ENCODE peak calls at places on chromosome 12, in five cellular contexts. T, R, Y, P and K are unnamed samples.

GRCh38 chr12:6084261-6084968 is 40.1 kb downstream of the VWF start:
- DNase-seq in T (no peak), R (no peak), Y (peak), P (no peak), K (peak)

GRCh38 chr12:8065991-8066594 is at the start of gene C3AR1:
- DNase-seq in T (no peak), R (no peak), Y (no peak), P (peak), K (peak)

GRCh38 chr12:1384910-1385309 is 209.5 kb downstream of the FBXL14 start:
- DNase-seq in T (no peak), R (no peak), Y (no peak), P (no peak), K (no peak)

GRCh38 chr12:132429122-132429931 is 60.6 kb upstream of the FBRSL1 start:
- DNase-seq in T (no peak), R (no peak), Y (peak), P (no peak), K (no peak)

GRCh38 chr12:64946132-64946829 is 121.8 kb downstream of the TBC1D30 start:
- DNase-seq in T (no peak), R (no peak), Y (no peak), P (no peak), K (no peak)

GRCh38 chr12:104957388-104958008 is 592 bp downstream of the SLC41A2 start:
- DNase-seq in T (no peak), R (no peak), Y (no peak), P (no peak), K (no peak)

GRCh38 chr12:110317921-110318320 is 36.9 kb downstream of the ATP2A2 start:
- DNase-seq in T (no peak), R (no peak), Y (no peak), P (no peak), K (no peak)

GRCh38 chr12:8913702-8914032 is 642 bp upstream of the PHC1 start:
- DNase-seq in T (no peak), R (no peak), Y (no peak), P (no peak), K (no peak)

GRCh38 chr12:6273931-6274687 is 36.4 kb upstream of the PLEKHG6 start:
- DNase-seq in T (no peak), R (no peak), Y (no peak), P (no peak), K (peak)

GRCh38 chr12:32454075-32454474 is 54.7 kb downstream of the FGD4 start:
- DNase-seq in T (no peak), R (no peak), Y (no peak), P (no peak), K (peak)

GRCh38 chr12:12803186-12803585 is 10.0 kb upstream of the DDX47 start:
- DNase-seq in T (peak), R (no peak), Y (no peak), P (peak), K (peak)

GRCh38 chr12:49644620-49644994 is 21.2 kb downstream of the PRPF40B start:
- DNase-seq in T (no peak), R (peak), Y (peak), P (peak), K (peak)

GRCh38 chr12:9669019-9669326 is 540 bp upstream of the CLEC2D start:
- DNase-seq in T (no peak), R (no peak), Y (no peak), P (no peak), K (no peak)

GRCh38 chr12:48078901-48079300 is 27.0 kb downstream of the SENP1 start:
- DNase-seq in T (no peak), R (no peak), Y (no peak), P (no peak), K (no peak)

GRCh38 chr12:12671850-12672660 is 23.9 kb downstream of the GPR19 start:
- DNase-seq in T (no peak), R (no peak), Y (no peak), P (no peak), K (peak)

GRCh38 chr12:79674629-79675028 is 16.1 kb downstream of the PAWR start:
- DNase-seq in T (no peak), R (no peak), Y (no peak), P (no peak), K (no peak)

GRCh38 chr12:67698711-67699603 is 50.4 kb downstream of the DYRK2 start:
- DNase-seq in T (no peak), R (no peak), Y (no peak), P (peak), K (no peak)

GRCh38 chr12:67299526-67299925 is 30.4 kb downstream of the CAND1 start:
- DNase-seq in T (no peak), R (no peak), Y (no peak), P (no peak), K (no peak)

GRCh38 chr12:93011100-93011499 is 82.0 kb upstream of the EEA1 start:
- DNase-seq in T (no peak), R (no peak), Y (no peak), P (no peak), K (no peak)

GRCh38 chr12:66620703-66621102 is 58.2 kb downstream of the GRIP1 start:
- DNase-seq in T (no peak), R (no peak), Y (no peak), P (no peak), K (no peak)